ENCODE peak calls at places on chromosomes 6 and 20, in nine cellular contexts. One of them, this sample, is unnamed.

GRCh38 chr6:7165002-7165735 is 57.4 kb downstream of the RREB1 start:
- DNase-seq in activated CD4-positive, alpha-beta T cell treated with anti-CD3 and anti-CD28 coated beads, Interleukin-2, amount 50 U/mL, for 1 hour: no peak
- DNase-seq in NCI-H2081: no peak
- DNase-seq in nephron progenitor cell: no peak
- DNase-seq in stimulated activated CD4-positive, alpha-beta T cell treated with anti-CD3 and anti-CD28 coated beads, Interleukin-1b, Interleukin-23, amount 100 ng/mL, for 1 hour: no peak
- DNase-seq in activated effector memory CD4-positive, alpha-beta T cell treated with Interleukin-2 at 50 U/mL for 16 hours: no peak
- DNase-seq in activated naive CD4-positive, alpha-beta T cell: no peak
- DNase-seq in Panc1: no peak
- DNase-seq in glutamatergic neuron: no peak
- DNase-seq in this sample: no peak

GRCh38 chr20:10648651-10649050 is 25.1 kb downstream of the JAG1 start:
- DNase-seq in activated CD4-positive, alpha-beta T cell treated with anti-CD3 and anti-CD28 coated beads, Interleukin-2, amount 50 U/mL, for 1 hour: no peak
- DNase-seq in NCI-H2081: no peak
- DNase-seq in nephron progenitor cell: no peak
- DNase-seq in stimulated activated CD4-positive, alpha-beta T cell treated with anti-CD3 and anti-CD28 coated beads, Interleukin-1b, Interleukin-23, amount 100 ng/mL, for 1 hour: no peak
- DNase-seq in activated effector memory CD4-positive, alpha-beta T cell treated with Interleukin-2 at 50 U/mL for 16 hours: no peak
- DNase-seq in activated naive CD4-positive, alpha-beta T cell: no peak
- DNase-seq in Panc1: no peak
- DNase-seq in glutamatergic neuron: no peak
- DNase-seq in this sample: no peak

GRCh38 chr6:168608113-168608400 is 167.1 kb downstream of the SMOC2 start:
- DNase-seq in activated CD4-positive, alpha-beta T cell treated with anti-CD3 and anti-CD28 coated beads, Interleukin-2, amount 50 U/mL, for 1 hour: no peak
- DNase-seq in NCI-H2081: no peak
- DNase-seq in nephron progenitor cell: no peak
- DNase-seq in stimulated activated CD4-positive, alpha-beta T cell treated with anti-CD3 and anti-CD28 coated beads, Interleukin-1b, Interleukin-23, amount 100 ng/mL, for 1 hour: no peak
- DNase-seq in activated effector memory CD4-positive, alpha-beta T cell treated with Interleukin-2 at 50 U/mL for 16 hours: no peak
- DNase-seq in activated naive CD4-positive, alpha-beta T cell: no peak
- DNase-seq in Panc1: no peak
- DNase-seq in glutamatergic neuron: no peak
- DNase-seq in this sample: no peak

GRCh38 chr6:98687776-98688175 is 146.6 kb upstream of the POU3F2 start:
- DNase-seq in activated CD4-positive, alpha-beta T cell treated with anti-CD3 and anti-CD28 coated beads, Interleukin-2, amount 50 U/mL, for 1 hour: no peak
- DNase-seq in NCI-H2081: no peak
- DNase-seq in nephron progenitor cell: no peak
- DNase-seq in stimulated activated CD4-positive, alpha-beta T cell treated with anti-CD3 and anti-CD28 coated beads, Interleukin-1b, Interleukin-23, amount 100 ng/mL, for 1 hour: no peak
- DNase-seq in activated effector memory CD4-positive, alpha-beta T cell treated with Interleukin-2 at 50 U/mL for 16 hours: no peak
- DNase-seq in activated naive CD4-positive, alpha-beta T cell: no peak
- DNase-seq in Panc1: no peak
- DNase-seq in glutamatergic neuron: no peak
- DNase-seq in this sample: no peak

GRCh38 chr6:75098709-75099108 is 107.1 kb downstream of the COL12A1 start:
- DNase-seq in activated CD4-positive, alpha-beta T cell treated with anti-CD3 and anti-CD28 coated beads, Interleukin-2, amount 50 U/mL, for 1 hour: no peak
- DNase-seq in NCI-H2081: no peak
- DNase-seq in nephron progenitor cell: no peak
- DNase-seq in stimulated activated CD4-positive, alpha-beta T cell treated with anti-CD3 and anti-CD28 coated beads, Interleukin-1b, Interleukin-23, amount 100 ng/mL, for 1 hour: no peak
- DNase-seq in activated effector memory CD4-positive, alpha-beta T cell treated with Interleukin-2 at 50 U/mL for 16 hours: no peak
- DNase-seq in activated naive CD4-positive, alpha-beta T cell: no peak
- DNase-seq in Panc1: peak
- DNase-seq in glutamatergic neuron: no peak
- DNase-seq in this sample: peak

GRCh38 chr6:12832341-12832740 is 115.8 kb downstream of the PHACTR1 start:
- DNase-seq in activated CD4-positive, alpha-beta T cell treated with anti-CD3 and anti-CD28 coated beads, Interleukin-2, amount 50 U/mL, for 1 hour: no peak
- DNase-seq in NCI-H2081: no peak
- DNase-seq in nephron progenitor cell: no peak
- DNase-seq in stimulated activated CD4-positive, alpha-beta T cell treated with anti-CD3 and anti-CD28 coated beads, Interleukin-1b, Interleukin-23, amount 100 ng/mL, for 1 hour: no peak
- DNase-seq in activated effector memory CD4-positive, alpha-beta T cell treated with Interleukin-2 at 50 U/mL for 16 hours: no peak
- DNase-seq in activated naive CD4-positive, alpha-beta T cell: no peak
- DNase-seq in Panc1: no peak
- DNase-seq in glutamatergic neuron: no peak
- DNase-seq in this sample: no peak

GRCh38 chr6:72216222-72217106 is 330.1 kb downstream of the RIMS1 start:
- DNase-seq in activated CD4-positive, alpha-beta T cell treated with anti-CD3 and anti-CD28 coated beads, Interleukin-2, amount 50 U/mL, for 1 hour: no peak
- DNase-seq in NCI-H2081: no peak
- DNase-seq in nephron progenitor cell: no peak
- DNase-seq in stimulated activated CD4-positive, alpha-beta T cell treated with anti-CD3 and anti-CD28 coated beads, Interleukin-1b, Interleukin-23, amount 100 ng/mL, for 1 hour: no peak
- DNase-seq in activated effector memory CD4-positive, alpha-beta T cell treated with Interleukin-2 at 50 U/mL for 16 hours: no peak
- DNase-seq in activated naive CD4-positive, alpha-beta T cell: no peak
- DNase-seq in Panc1: no peak
- DNase-seq in glutamatergic neuron: no peak
- DNase-seq in this sample: no peak

GRCh38 chr6:111844921-111845320 is 28.3 kb downstream of the FYN start:
- DNase-seq in activated CD4-positive, alpha-beta T cell treated with anti-CD3 and anti-CD28 coated beads, Interleukin-2, amount 50 U/mL, for 1 hour: no peak
- DNase-seq in NCI-H2081: no peak
- DNase-seq in nephron progenitor cell: no peak
- DNase-seq in stimulated activated CD4-positive, alpha-beta T cell treated with anti-CD3 and anti-CD28 coated beads, Interleukin-1b, Interleukin-23, amount 100 ng/mL, for 1 hour: no peak
- DNase-seq in activated effector memory CD4-positive, alpha-beta T cell treated with Interleukin-2 at 50 U/mL for 16 hours: no peak
- DNase-seq in activated naive CD4-positive, alpha-beta T cell: no peak
- DNase-seq in Panc1: no peak
- DNase-seq in glutamatergic neuron: no peak
- DNase-seq in this sample: no peak

GRCh38 chr20:11921326-11921725 is 3.6 kb downstream of the BTBD3 start:
- DNase-seq in activated CD4-positive, alpha-beta T cell treated with anti-CD3 and anti-CD28 coated beads, Interleukin-2, amount 50 U/mL, for 1 hour: no peak
- DNase-seq in NCI-H2081: peak
- DNase-seq in nephron progenitor cell: no peak
- DNase-seq in stimulated activated CD4-positive, alpha-beta T cell treated with anti-CD3 and anti-CD28 coated beads, Interleukin-1b, Interleukin-23, amount 100 ng/mL, for 1 hour: no peak
- DNase-seq in activated effector memory CD4-positive, alpha-beta T cell treated with Interleukin-2 at 50 U/mL for 16 hours: no peak
- DNase-seq in activated naive CD4-positive, alpha-beta T cell: no peak
- DNase-seq in Panc1: no peak
- DNase-seq in glutamatergic neuron: peak
- DNase-seq in this sample: no peak

GRCh38 chr6:43698584-43699349 is 11.2 kb upstream of the MRPS18A start:
- DNase-seq in activated CD4-positive, alpha-beta T cell treated with anti-CD3 and anti-CD28 coated beads, Interleukin-2, amount 50 U/mL, for 1 hour: no peak
- DNase-seq in NCI-H2081: no peak
- DNase-seq in nephron progenitor cell: peak
- DNase-seq in stimulated activated CD4-positive, alpha-beta T cell treated with anti-CD3 and anti-CD28 coated beads, Interleukin-1b, Interleukin-23, amount 100 ng/mL, for 1 hour: no peak
- DNase-seq in activated effector memory CD4-positive, alpha-beta T cell treated with Interleukin-2 at 50 U/mL for 16 hours: no peak
- DNase-seq in activated naive CD4-positive, alpha-beta T cell: no peak
- DNase-seq in Panc1: no peak
- DNase-seq in glutamatergic neuron: peak
- DNase-seq in this sample: no peak

GRCh38 chr20:33925867-33926266 is 67.8 kb upstream of the RALY start:
- DNase-seq in activated CD4-positive, alpha-beta T cell treated with anti-CD3 and anti-CD28 coated beads, Interleukin-2, amount 50 U/mL, for 1 hour: no peak
- DNase-seq in NCI-H2081: no peak
- DNase-seq in nephron progenitor cell: no peak
- DNase-seq in stimulated activated CD4-positive, alpha-beta T cell treated with anti-CD3 and anti-CD28 coated beads, Interleukin-1b, Interleukin-23, amount 100 ng/mL, for 1 hour: no peak
- DNase-seq in activated effector memory CD4-positive, alpha-beta T cell treated with Interleukin-2 at 50 U/mL for 16 hours: no peak
- DNase-seq in activated naive CD4-positive, alpha-beta T cell: no peak
- DNase-seq in Panc1: no peak
- DNase-seq in glutamatergic neuron: no peak
- DNase-seq in this sample: no peak

GRCh38 chr20:54177378-54177777 is 3.6 kb upstream of the CYP24A1 start:
- DNase-seq in activated CD4-positive, alpha-beta T cell treated with anti-CD3 and anti-CD28 coated beads, Interleukin-2, amount 50 U/mL, for 1 hour: no peak
- DNase-seq in NCI-H2081: no peak
- DNase-seq in nephron progenitor cell: no peak
- DNase-seq in stimulated activated CD4-positive, alpha-beta T cell treated with anti-CD3 and anti-CD28 coated beads, Interleukin-1b, Interleukin-23, amount 100 ng/mL, for 1 hour: no peak
- DNase-seq in activated effector memory CD4-positive, alpha-beta T cell treated with Interleukin-2 at 50 U/mL for 16 hours: no peak
- DNase-seq in activated naive CD4-positive, alpha-beta T cell: no peak
- DNase-seq in Panc1: no peak
- DNase-seq in glutamatergic neuron: no peak
- DNase-seq in this sample: no peak

GRCh38 chr6:157669747-157670216 is 153.3 kb upstream of the SNX9 start:
- DNase-seq in activated CD4-positive, alpha-beta T cell treated with anti-CD3 and anti-CD28 coated beads, Interleukin-2, amount 50 U/mL, for 1 hour: no peak
- DNase-seq in NCI-H2081: peak
- DNase-seq in nephron progenitor cell: peak
- DNase-seq in stimulated activated CD4-positive, alpha-beta T cell treated with anti-CD3 and anti-CD28 coated beads, Interleukin-1b, Interleukin-23, amount 100 ng/mL, for 1 hour: no peak
- DNase-seq in activated effector memory CD4-positive, alpha-beta T cell treated with Interleukin-2 at 50 U/mL for 16 hours: no peak
- DNase-seq in activated naive CD4-positive, alpha-beta T cell: no peak
- DNase-seq in Panc1: no peak
- DNase-seq in glutamatergic neuron: peak
- DNase-seq in this sample: peak

GRCh38 chr6:168908166-168908565 is 345.5 kb downstream of the THBS2 start:
- DNase-seq in activated CD4-positive, alpha-beta T cell treated with anti-CD3 and anti-CD28 coated beads, Interleukin-2, amount 50 U/mL, for 1 hour: no peak
- DNase-seq in NCI-H2081: no peak
- DNase-seq in nephron progenitor cell: no peak
- DNase-seq in stimulated activated CD4-positive, alpha-beta T cell treated with anti-CD3 and anti-CD28 coated beads, Interleukin-1b, Interleukin-23, amount 100 ng/mL, for 1 hour: no peak
- DNase-seq in activated effector memory CD4-positive, alpha-beta T cell treated with Interleukin-2 at 50 U/mL for 16 hours: no peak
- DNase-seq in activated naive CD4-positive, alpha-beta T cell: no peak
- DNase-seq in Panc1: no peak
- DNase-seq in glutamatergic neuron: no peak
- DNase-seq in this sample: no peak

GRCh38 chr6:105274678-105275077 is 94.9 kb upstream of the POPDC3 start:
- DNase-seq in activated CD4-positive, alpha-beta T cell treated with anti-CD3 and anti-CD28 coated beads, Interleukin-2, amount 50 U/mL, for 1 hour: no peak
- DNase-seq in NCI-H2081: no peak
- DNase-seq in nephron progenitor cell: no peak
- DNase-seq in stimulated activated CD4-positive, alpha-beta T cell treated with anti-CD3 and anti-CD28 coated beads, Interleukin-1b, Interleukin-23, amount 100 ng/mL, for 1 hour: no peak
- DNase-seq in activated effector memory CD4-positive, alpha-beta T cell treated with Interleukin-2 at 50 U/mL for 16 hours: no peak
- DNase-seq in activated naive CD4-positive, alpha-beta T cell: no peak
- DNase-seq in Panc1: no peak
- DNase-seq in glutamatergic neuron: no peak
- DNase-seq in this sample: no peak

GRCh38 chr6:38427492-38428210 is 212.1 kb downstream of the BTBD9 start:
- DNase-seq in activated CD4-positive, alpha-beta T cell treated with anti-CD3 and anti-CD28 coated beads, Interleukin-2, amount 50 U/mL, for 1 hour: no peak
- DNase-seq in NCI-H2081: peak
- DNase-seq in nephron progenitor cell: no peak
- DNase-seq in stimulated activated CD4-positive, alpha-beta T cell treated with anti-CD3 and anti-CD28 coated beads, Interleukin-1b, Interleukin-23, amount 100 ng/mL, for 1 hour: no peak
- DNase-seq in activated effector memory CD4-positive, alpha-beta T cell treated with Interleukin-2 at 50 U/mL for 16 hours: no peak
- DNase-seq in activated naive CD4-positive, alpha-beta T cell: no peak
- DNase-seq in Panc1: no peak
- DNase-seq in glutamatergic neuron: no peak
- DNase-seq in this sample: no peak

GRCh38 chr6:36759177-36759757 is 61.6 kb downstream of the RAB44 start:
- DNase-seq in activated CD4-positive, alpha-beta T cell treated with anti-CD3 and anti-CD28 coated beads, Interleukin-2, amount 50 U/mL, for 1 hour: peak
- DNase-seq in NCI-H2081: peak
- DNase-seq in nephron progenitor cell: peak
- DNase-seq in stimulated activated CD4-positive, alpha-beta T cell treated with anti-CD3 and anti-CD28 coated beads, Interleukin-1b, Interleukin-23, amount 100 ng/mL, for 1 hour: peak
- DNase-seq in activated effector memory CD4-positive, alpha-beta T cell treated with Interleukin-2 at 50 U/mL for 16 hours: peak
- DNase-seq in activated naive CD4-positive, alpha-beta T cell: peak
- DNase-seq in Panc1: no peak
- DNase-seq in glutamatergic neuron: peak
- DNase-seq in this sample: peak

GRCh38 chr6:89369009-89369408 is 16.5 kb upstream of the UBE2J1 start:
- DNase-seq in activated CD4-positive, alpha-beta T cell treated with anti-CD3 and anti-CD28 coated beads, Interleukin-2, amount 50 U/mL, for 1 hour: no peak
- DNase-seq in NCI-H2081: no peak
- DNase-seq in nephron progenitor cell: peak
- DNase-seq in stimulated activated CD4-positive, alpha-beta T cell treated with anti-CD3 and anti-CD28 coated beads, Interleukin-1b, Interleukin-23, amount 100 ng/mL, for 1 hour: no peak
- DNase-seq in activated effector memory CD4-positive, alpha-beta T cell treated with Interleukin-2 at 50 U/mL for 16 hours: no peak
- DNase-seq in activated naive CD4-positive, alpha-beta T cell: no peak
- DNase-seq in Panc1: no peak
- DNase-seq in glutamatergic neuron: no peak
- DNase-seq in this sample: no peak

GRCh38 chr6:1025821-1026220 is 286.1 kb upstream of the FOXQ1 start:
- DNase-seq in activated CD4-positive, alpha-beta T cell treated with anti-CD3 and anti-CD28 coated beads, Interleukin-2, amount 50 U/mL, for 1 hour: no peak
- DNase-seq in NCI-H2081: no peak
- DNase-seq in nephron progenitor cell: no peak
- DNase-seq in stimulated activated CD4-positive, alpha-beta T cell treated with anti-CD3 and anti-CD28 coated beads, Interleukin-1b, Interleukin-23, amount 100 ng/mL, for 1 hour: no peak
- DNase-seq in activated effector memory CD4-positive, alpha-beta T cell treated with Interleukin-2 at 50 U/mL for 16 hours: no peak
- DNase-seq in activated naive CD4-positive, alpha-beta T cell: no peak
- DNase-seq in Panc1: no peak
- DNase-seq in glutamatergic neuron: no peak
- DNase-seq in this sample: no peak

GRCh38 chr6:63816979-63817436 is 181.4 kb downstream of the PHF3 start:
- DNase-seq in activated CD4-positive, alpha-beta T cell treated with anti-CD3 and anti-CD28 coated beads, Interleukin-2, amount 50 U/mL, for 1 hour: no peak
- DNase-seq in NCI-H2081: no peak
- DNase-seq in nephron progenitor cell: no peak
- DNase-seq in stimulated activated CD4-positive, alpha-beta T cell treated with anti-CD3 and anti-CD28 coated beads, Interleukin-1b, Interleukin-23, amount 100 ng/mL, for 1 hour: no peak
- DNase-seq in activated effector memory CD4-positive, alpha-beta T cell treated with Interleukin-2 at 50 U/mL for 16 hours: no peak
- DNase-seq in activated naive CD4-positive, alpha-beta T cell: no peak
- DNase-seq in Panc1: no peak
- DNase-seq in glutamatergic neuron: peak
- DNase-seq in this sample: no peak

GRCh38 chr6:170080828-170081368 is 210.0 kb downstream of the DLL1 start:
- DNase-seq in activated CD4-positive, alpha-beta T cell treated with anti-CD3 and anti-CD28 coated beads, Interleukin-2, amount 50 U/mL, for 1 hour: no peak
- DNase-seq in NCI-H2081: peak
- DNase-seq in nephron progenitor cell: peak
- DNase-seq in stimulated activated CD4-positive, alpha-beta T cell treated with anti-CD3 and anti-CD28 coated beads, Interleukin-1b, Interleukin-23, amount 100 ng/mL, for 1 hour: no peak
- DNase-seq in activated effector memory CD4-positive, alpha-beta T cell treated with Interleukin-2 at 50 U/mL for 16 hours: no peak
- DNase-seq in activated naive CD4-positive, alpha-beta T cell: no peak
- DNase-seq in Panc1: no peak
- DNase-seq in glutamatergic neuron: peak
- DNase-seq in this sample: no peak

GRCh38 chr6:53568776-53569616 is 24.1 kb upstream of the GCLC start:
- DNase-seq in activated CD4-positive, alpha-beta T cell treated with anti-CD3 and anti-CD28 coated beads, Interleukin-2, amount 50 U/mL, for 1 hour: no peak
- DNase-seq in NCI-H2081: no peak
- DNase-seq in nephron progenitor cell: no peak
- DNase-seq in stimulated activated CD4-positive, alpha-beta T cell treated with anti-CD3 and anti-CD28 coated beads, Interleukin-1b, Interleukin-23, amount 100 ng/mL, for 1 hour: no peak
- DNase-seq in activated effector memory CD4-positive, alpha-beta T cell treated with Interleukin-2 at 50 U/mL for 16 hours: no peak
- DNase-seq in activated naive CD4-positive, alpha-beta T cell: no peak
- DNase-seq in Panc1: no peak
- DNase-seq in glutamatergic neuron: no peak
- DNase-seq in this sample: no peak

GRCh38 chr6:139433647-139434419 is 59.4 kb upstream of the CITED2 start:
- DNase-seq in activated CD4-positive, alpha-beta T cell treated with anti-CD3 and anti-CD28 coated beads, Interleukin-2, amount 50 U/mL, for 1 hour: no peak
- DNase-seq in NCI-H2081: no peak
- DNase-seq in nephron progenitor cell: no peak
- DNase-seq in stimulated activated CD4-positive, alpha-beta T cell treated with anti-CD3 and anti-CD28 coated beads, Interleukin-1b, Interleukin-23, amount 100 ng/mL, for 1 hour: no peak
- DNase-seq in activated effector memory CD4-positive, alpha-beta T cell treated with Interleukin-2 at 50 U/mL for 16 hours: no peak
- DNase-seq in activated naive CD4-positive, alpha-beta T cell: no peak
- DNase-seq in Panc1: no peak
- DNase-seq in glutamatergic neuron: no peak
- DNase-seq in this sample: no peak

GRCh38 chr20:31678389-31679356 is 41.0 kb downstream of the COX4I2 start:
- DNase-seq in activated CD4-positive, alpha-beta T cell treated with anti-CD3 and anti-CD28 coated beads, Interleukin-2, amount 50 U/mL, for 1 hour: no peak
- DNase-seq in NCI-H2081: no peak
- DNase-seq in nephron progenitor cell: peak
- DNase-seq in stimulated activated CD4-positive, alpha-beta T cell treated with anti-CD3 and anti-CD28 coated beads, Interleukin-1b, Interleukin-23, amount 100 ng/mL, for 1 hour: no peak
- DNase-seq in activated effector memory CD4-positive, alpha-beta T cell treated with Interleukin-2 at 50 U/mL for 16 hours: no peak
- DNase-seq in activated naive CD4-positive, alpha-beta T cell: no peak
- DNase-seq in Panc1: no peak
- DNase-seq in glutamatergic neuron: no peak
- DNase-seq in this sample: no peak

GRCh38 chr20:5401277-5401676 is 84.5 kb upstream of the PROKR2 start:
- DNase-seq in activated CD4-positive, alpha-beta T cell treated with anti-CD3 and anti-CD28 coated beads, Interleukin-2, amount 50 U/mL, for 1 hour: no peak
- DNase-seq in NCI-H2081: no peak
- DNase-seq in nephron progenitor cell: no peak
- DNase-seq in stimulated activated CD4-positive, alpha-beta T cell treated with anti-CD3 and anti-CD28 coated beads, Interleukin-1b, Interleukin-23, amount 100 ng/mL, for 1 hour: no peak
- DNase-seq in activated effector memory CD4-positive, alpha-beta T cell treated with Interleukin-2 at 50 U/mL for 16 hours: no peak
- DNase-seq in activated naive CD4-positive, alpha-beta T cell: no peak
- DNase-seq in Panc1: no peak
- DNase-seq in glutamatergic neuron: no peak
- DNase-seq in this sample: no peak

GRCh38 chr20:20273281-20273680 is 94.6 kb upstream of the INSM1 start:
- DNase-seq in activated CD4-positive, alpha-beta T cell treated with anti-CD3 and anti-CD28 coated beads, Interleukin-2, amount 50 U/mL, for 1 hour: no peak
- DNase-seq in NCI-H2081: no peak
- DNase-seq in nephron progenitor cell: no peak
- DNase-seq in stimulated activated CD4-positive, alpha-beta T cell treated with anti-CD3 and anti-CD28 coated beads, Interleukin-1b, Interleukin-23, amount 100 ng/mL, for 1 hour: no peak
- DNase-seq in activated effector memory CD4-positive, alpha-beta T cell treated with Interleukin-2 at 50 U/mL for 16 hours: no peak
- DNase-seq in activated naive CD4-positive, alpha-beta T cell: no peak
- DNase-seq in Panc1: no peak
- DNase-seq in glutamatergic neuron: no peak
- DNase-seq in this sample: no peak

GRCh38 chr6:123962508-123962907 is 158.8 kb downstream of the NKAIN2 start:
- DNase-seq in activated CD4-positive, alpha-beta T cell treated with anti-CD3 and anti-CD28 coated beads, Interleukin-2, amount 50 U/mL, for 1 hour: no peak
- DNase-seq in NCI-H2081: peak
- DNase-seq in nephron progenitor cell: no peak
- DNase-seq in stimulated activated CD4-positive, alpha-beta T cell treated with anti-CD3 and anti-CD28 coated beads, Interleukin-1b, Interleukin-23, amount 100 ng/mL, for 1 hour: no peak
- DNase-seq in activated effector memory CD4-positive, alpha-beta T cell treated with Interleukin-2 at 50 U/mL for 16 hours: no peak
- DNase-seq in activated naive CD4-positive, alpha-beta T cell: no peak
- DNase-seq in Panc1: no peak
- DNase-seq in glutamatergic neuron: no peak
- DNase-seq in this sample: no peak

GRCh38 chr6:5712349-5713215 is 294.1 kb downstream of the NRN1 start:
- DNase-seq in activated CD4-positive, alpha-beta T cell treated with anti-CD3 and anti-CD28 coated beads, Interleukin-2, amount 50 U/mL, for 1 hour: no peak
- DNase-seq in NCI-H2081: no peak
- DNase-seq in nephron progenitor cell: no peak
- DNase-seq in stimulated activated CD4-positive, alpha-beta T cell treated with anti-CD3 and anti-CD28 coated beads, Interleukin-1b, Interleukin-23, amount 100 ng/mL, for 1 hour: no peak
- DNase-seq in activated effector memory CD4-positive, alpha-beta T cell treated with Interleukin-2 at 50 U/mL for 16 hours: no peak
- DNase-seq in activated naive CD4-positive, alpha-beta T cell: no peak
- DNase-seq in Panc1: no peak
- DNase-seq in glutamatergic neuron: no peak
- DNase-seq in this sample: no peak

GRCh38 chr6:73774311-73774766 is 78.3 kb downstream of the CD109 start:
- DNase-seq in activated CD4-positive, alpha-beta T cell treated with anti-CD3 and anti-CD28 coated beads, Interleukin-2, amount 50 U/mL, for 1 hour: no peak
- DNase-seq in NCI-H2081: no peak
- DNase-seq in nephron progenitor cell: no peak
- DNase-seq in stimulated activated CD4-positive, alpha-beta T cell treated with anti-CD3 and anti-CD28 coated beads, Interleukin-1b, Interleukin-23, amount 100 ng/mL, for 1 hour: no peak
- DNase-seq in activated effector memory CD4-positive, alpha-beta T cell treated with Interleukin-2 at 50 U/mL for 16 hours: no peak
- DNase-seq in activated naive CD4-positive, alpha-beta T cell: no peak
- DNase-seq in Panc1: no peak
- DNase-seq in glutamatergic neuron: no peak
- DNase-seq in this sample: no peak